ENCODE peak calls at places on chromosomes 16 and 17, in six cellular contexts. C, A, W, V, Z and T are unnamed samples.
A peak's percentile ranks its signal among the peaks of the same experiment; 100 is the strongest.

GRCh38 chr17:44914148-44914547 is 1.2 kb downstream of the GFAP start:
- DNase-seq in Z (no peak), V (no peak), C (no peak), W (no peak), A (no peak), T (no peak)

GRCh38 chr16:1606774-1607173 is 5.1 kb downstream of the IFT140 start:
- DNase-seq in W (no peak), C (no peak), A (no peak), V (no peak), Z (no peak), T (no peak)

GRCh38 chr17:40938981-40939380 is 1.5 kb upstream of the KRT23 start:
- DNase-seq in A (no peak), W (no peak), C (no peak), Z (no peak), V (no peak), T (no peak)

GRCh38 chr17:1216209-1216937 is 36.6 kb upstream of the ABR start:
- DNase-seq in V (no peak), C (no peak), W (no peak), A (no peak), Z (no peak), T (no peak)

GRCh38 chr16:17340804-17341203 is 130.0 kb downstream of the XYLT1 start:
- DNase-seq in Z (no peak), A (no peak), V (no peak), C (no peak), W (no peak), T (no peak)

GRCh38 chr16:84183911-84184310 is 2.9 kb downstream of the TAF1C start:
- DNase-seq in Z (no peak), A (peak; percentile 66), W (no peak), V (no peak), C (no peak), T (no peak)

GRCh38 chr17:66425751-66426396 is 123.5 kb downstream of the PRKCA start:
- DNase-seq in A (no peak), C (no peak), Z (no peak), W (no peak), V (no peak), T (no peak)

GRCh38 chr17:83013779-83014117 is 65.7 kb upstream of the METRNL start:
- DNase-seq in A (peak; percentile 52), V (no peak), W (no peak), C (no peak), Z (no peak), T (no peak)

GRCh38 chr17:46117117-46117516 is 76.1 kb downstream of the KANSL1 start:
- DNase-seq in C (no peak), A (no peak), Z (no peak), W (no peak), V (no peak), T (no peak)

GRCh38 chr17:53496356-53496755 is 326.4 kb upstream of the KIF2B start:
- DNase-seq in W (no peak), V (no peak), C (no peak), A (no peak), Z (no peak), T (no peak)

GRCh38 chr16:74123826-74124225 is 172.8 kb upstream of the PSMD7 start:
- DNase-seq in V (no peak), W (no peak), A (no peak), C (no peak), Z (no peak), T (no peak)

GRCh38 chr16:30748634-30749445 is 615 bp downstream of the PHKG2 start:
- DNase-seq in Z (peak; percentile 62), A (peak; percentile 75), C (no peak), W (no peak), V (no peak), T (no peak)

GRCh38 chr16:19166500-19166899 is 1.5 kb upstream of the SYT17 start:
- DNase-seq in Z (no peak), C (no peak), A (no peak), W (no peak), V (no peak), T (no peak)

GRCh38 chr16:1213796-1214372 is 11.2 kb downstream of the TPSG1 start:
- DNase-seq in Z (no peak), C (no peak), A (no peak), W (no peak), V (no peak), T (no peak)

GRCh38 chr17:38709104-38709820 is 4.2 kb downstream of the MLLT6 start:
- DNase-seq in Z (no peak), V (no peak), C (no peak), A (no peak), W (no peak), T (no peak)

GRCh38 chr17:12118617-12119016 is 97.9 kb downstream of the MAP2K4 start:
- DNase-seq in A (no peak), V (no peak), Z (no peak), W (no peak), C (no peak), T (no peak)

GRCh38 chr17:18938692-18939023 is 13.3 kb upstream of the SLC5A10 start:
- DNase-seq in V (no peak), Z (no peak), A (no peak), C (no peak), W (no peak), T (no peak)

GRCh38 chr17:42378597-42379594 is 9.3 kb downstream of the STAT3 start:
- DNase-seq in V (peak; percentile 27), A (no peak), W (no peak), C (no peak), Z (peak; percentile 46), T (no peak)
- H3K4me3 ChIP-seq in V (peak overlapping the region; percentile 34), A (peak overlapping the region; percentile 65), W (peak overlapping the region; percentile 31), C (peak overlapping the region; percentile 68), Z (peak overlapping the region; percentile 43), T (peak overlapping the region; percentile 25)

GRCh38 chr16:56589141-56590039 is at the start of gene MT3:
- DNase-seq in Z (no peak), A (no peak), V (peak; percentile 51), C (no peak), W (no peak), T (no peak)
- H3K4me3 ChIP-seq in Z (peak within 1 kb of the TSS; percentile 41), A (peak within 1 kb of the TSS; percentile 75), V (peak within 1 kb of the TSS; percentile 61), C (peak within 1 kb of the TSS; percentile 68), W (peak within 1 kb of the TSS; percentile 48), T (peak within 1 kb of the TSS; percentile 15)

DNA sequence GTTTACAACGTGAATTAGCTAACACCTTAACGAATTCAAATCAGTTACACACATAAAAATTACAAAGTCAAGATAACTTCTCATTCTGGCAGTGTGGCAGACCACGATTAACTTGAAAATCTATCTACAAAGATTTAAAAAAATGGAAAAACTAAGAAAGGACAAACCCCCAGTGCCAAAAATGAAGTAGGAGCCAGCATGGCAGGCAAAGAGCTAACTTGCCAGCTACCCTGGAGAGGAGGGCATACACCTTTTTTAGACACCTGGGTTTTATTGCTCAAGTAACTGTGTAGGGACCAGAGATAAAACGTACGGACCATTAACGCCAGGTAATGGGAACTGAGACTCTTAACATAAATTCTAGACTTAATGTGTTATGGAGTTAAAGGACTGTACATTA is 2.5 kb downstream of the TAF15 start:
- DNase-seq in Z (no peak), V (no peak), W (no peak), C (no peak), A (no peak), T (no peak)
- H3K4me3 ChIP-seq in Z (no peak overlapping the region), V (no peak overlapping the region), W (no peak overlapping the region), C (no peak overlapping the region), A (no peak overlapping the region), T (no peak overlapping the region)

DNA sequence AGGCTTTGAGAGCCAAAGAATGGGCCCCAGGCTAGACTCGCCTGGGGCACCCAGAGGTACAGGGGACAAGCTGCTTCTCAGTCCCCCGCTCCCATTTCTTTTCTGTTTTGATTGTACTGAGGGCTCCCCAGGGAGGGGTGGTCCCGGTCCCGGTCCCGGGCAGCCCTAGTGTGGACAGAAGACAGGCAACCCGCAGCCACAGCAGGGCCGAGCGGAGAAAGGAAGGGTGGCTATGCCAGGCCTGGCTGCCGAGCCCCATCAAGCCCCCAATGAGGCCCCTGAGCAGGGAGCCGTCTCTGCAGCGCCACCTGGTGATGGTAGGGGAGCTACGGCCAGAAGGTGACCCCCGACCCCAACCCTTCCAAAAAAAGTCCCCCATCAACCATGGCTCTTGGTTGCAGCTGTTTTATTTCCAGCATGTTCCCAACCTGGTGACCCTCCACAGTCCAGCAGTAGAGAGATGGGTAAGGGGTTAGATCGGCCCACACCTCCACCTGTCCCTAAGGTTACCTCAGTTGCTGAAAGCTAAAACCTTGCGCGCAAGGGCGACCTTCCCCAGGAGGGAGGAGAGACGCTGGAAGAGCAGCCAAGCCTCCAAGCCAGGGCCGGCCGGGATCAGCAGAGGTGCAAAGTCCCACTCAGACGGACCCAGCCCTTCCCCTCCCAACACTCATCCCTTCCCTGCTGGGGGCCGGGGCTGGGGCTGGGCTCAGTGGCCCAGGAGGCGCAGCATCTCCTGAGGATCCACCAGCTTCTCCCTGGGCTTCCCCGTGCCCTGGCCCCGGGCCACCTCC is 2.6 kb upstream of the GRIN2C start:
- DNase-seq in A (no peak), W (no peak), V (peak; percentile 62), C (no peak), Z (peak; percentile 57), T (no peak)
- H3K4me3 ChIP-seq in A (peak overlapping the region; percentile 66), W (peak overlapping the region; percentile 36), V (no peak overlapping the region), C (peak overlapping the region; percentile 60), Z (no peak overlapping the region), T (no peak overlapping the region)

GRCh38 chr16:11793840-11794239 is 3.2 kb downstream of the ZC3H7A start:
- DNase-seq in A (no peak), V (no peak), Z (peak; percentile 38), W (no peak), C (no peak), T (no peak)
- H3K4me3 ChIP-seq in A (no peak overlapping the region), V (no peak overlapping the region), Z (no peak overlapping the region), W (no peak overlapping the region), C (no peak overlapping the region), T (no peak overlapping the region)

DNA sequence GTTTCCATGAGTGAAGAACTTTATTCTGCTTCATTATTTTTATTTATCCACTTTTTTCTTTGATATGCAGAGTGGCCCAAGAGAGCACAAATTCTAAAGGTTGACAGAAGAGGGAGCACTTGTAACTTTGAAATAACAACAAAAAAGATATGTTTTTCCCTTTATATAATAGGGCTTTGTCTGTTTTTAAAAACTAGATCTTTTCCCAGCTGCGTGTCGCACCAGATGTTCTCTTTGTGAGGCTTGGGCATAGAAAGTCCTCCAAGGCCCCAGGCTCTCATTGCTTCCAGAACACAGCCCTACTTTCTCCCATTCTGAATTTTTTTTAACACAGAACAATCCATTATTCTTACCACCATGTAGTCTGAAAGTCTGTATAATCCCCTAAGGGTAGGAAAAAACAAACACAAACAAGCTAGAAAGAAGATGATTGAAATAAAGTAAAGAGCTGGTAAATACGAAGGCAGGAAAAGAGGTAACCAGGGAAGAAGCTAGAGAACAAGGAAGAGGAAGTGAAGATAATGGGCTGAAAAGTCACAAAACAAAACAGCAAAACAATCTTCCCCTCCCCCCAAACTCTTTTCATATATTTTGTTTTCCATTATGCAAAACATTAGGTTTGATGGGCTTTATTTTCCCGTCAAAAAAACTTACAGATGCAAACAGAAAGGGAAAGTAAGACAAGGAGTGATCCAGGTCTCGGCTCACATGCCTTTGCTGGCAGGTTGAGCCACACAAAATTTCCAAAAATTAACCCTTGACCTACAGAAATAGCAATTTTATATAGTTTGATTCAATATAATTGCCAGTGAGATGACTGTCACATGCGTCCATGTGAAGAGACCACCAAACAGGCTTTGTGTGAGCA is 160.3 kb downstream of the ABCA8 start:
- DNase-seq in V (no peak), W (peak; percentile 35), Z (peak; percentile 81), C (no peak), A (no peak), T (no peak)
- H3K4me3 ChIP-seq in V (peak overlapping the region; percentile 9), W (no peak overlapping the region), Z (peak overlapping the region; percentile 3), C (peak overlapping the region; percentile 31), A (peak overlapping the region; percentile 35), T (no peak overlapping the region)